ENCODE peak calls at places on chromosomes 6 and 20, in four cellular contexts. R is KBM-7, H is SK-N-SH, Z is NCI-H82. I is an unnamed sample.

GRCh38 chr6:79607000-79607399 is 24.1 kb upstream of the SH3BGRL2 start:
- DNase-seq in R (no peak), H (no peak), Z (no peak), I (no peak)

GRCh38 chr6:161139766-161140553 is 133.9 kb downstream of the AGPAT4 start:
- DNase-seq in R (no peak), H (no peak), Z (peak; percentile 53), I (peak; percentile 30)

GRCh38 chr20:64148581-64148980 is 15.7 kb upstream of the MYT1 start:
- DNase-seq in R (no peak), H (no peak), Z (no peak), I (no peak)

GRCh38 chr6:30357678-30358339 is 12.9 kb downstream of the RPP21 start:
- DNase-seq in R (peak; percentile 81), H (peak; percentile 76), Z (peak; percentile 94), I (peak; percentile 29)

GRCh38 chr6:112188906-112189305 is 65.5 kb downstream of the LAMA4 start:
- DNase-seq in R (no peak), H (no peak), Z (no peak), I (no peak)

GRCh38 chr6:170272341-170273065 is 18.4 kb downstream of the DLL1 start:
- DNase-seq in R (no peak), H (no peak), Z (no peak), I (no peak)

GRCh38 chr6:41748542-41748941 is 1.3 kb upstream of the PGC start:
- DNase-seq in R (no peak), H (no peak), Z (no peak), I (no peak)

GRCh38 chr20:36802326-36803223 is 29.0 kb upstream of the DSN1 start:
- DNase-seq in R (no peak), H (no peak), Z (no peak), I (no peak)

GRCh38 chr6:11313207-11313606 is 80.7 kb upstream of the NEDD9 start:
- DNase-seq in R (no peak), H (no peak), Z (no peak), I (no peak)

GRCh38 chr6:26342106-26342999 is 22.6 kb upstream of the BTN3A2 start:
- DNase-seq in R (no peak), H (no peak), Z (no peak), I (no peak)

I was measured in CD8-positive, alpha-beta memory T cell.